ENCODE peak calls at places on chromosome 2, in six cellular contexts. W, I, L, S, J and U are unnamed samples.

GRCh38 chr2:120702751-120703150 is 32.9 kb upstream of the GLI2 start:
- DNase-seq in I (no peak), W (no peak), L (no peak), S (no peak), J (no peak), U (no peak)

GRCh38 chr2:45946023-45946422 is 294.5 kb downstream of the PRKCE start:
- DNase-seq in L (no peak), J (peak), I (peak), W (peak), S (no peak), U (no peak)

GRCh38 chr2:232320038-232320790 is 58.3 kb upstream of the ALPP start:
- DNase-seq in I (no peak), J (no peak), S (no peak), W (no peak), L (no peak), U (no peak)

GRCh38 chr2:216792222-216793001 is 67.5 kb downstream of the TNP1 start:
- DNase-seq in W (peak), L (no peak), S (no peak), I (peak), J (peak), U (no peak)

GRCh38 chr2:37020212-37020886 is 54.0 kb upstream of the STRN start:
- DNase-seq in J (no peak), L (no peak), W (no peak), I (peak), S (no peak), U (no peak)

GRCh38 chr2:199303814-199304213 is 153.9 kb downstream of the SATB2 start:
- DNase-seq in S (no peak), I (peak), J (peak), W (peak), L (no peak), U (no peak)

GRCh38 chr2:9212010-9212638 is 5.5 kb downstream of the ASAP2 start:
- DNase-seq in W (no peak), J (no peak), I (no peak), L (no peak), S (no peak), U (no peak)

GRCh38 chr2:219386532-219387280 is 1.0 kb downstream of the DNPEP start:
- DNase-seq in J (no peak), S (no peak), W (no peak), I (no peak), L (no peak), U (no peak)

GRCh38 chr2:101806123-101806522 is 108.6 kb downstream of the MAP4K4 start:
- DNase-seq in W (peak), I (peak), L (no peak), S (no peak), J (peak), U (peak)

GRCh38 chr2:238872628-238873400 is 24.9 kb downstream of the TWIST2 start:
- DNase-seq in W (no peak), I (no peak), L (no peak), J (no peak), S (no peak), U (no peak)

GRCh38 chr2:25491966-25492532 is 150.3 kb upstream of the DNMT3A start:
- DNase-seq in J (peak), S (no peak), L (no peak), W (no peak), I (peak), U (no peak)

GRCh38 chr2:180763249-180763989 is 217.0 kb upstream of the UBE2E3 start:
- DNase-seq in W (no peak), L (no peak), S (no peak), J (no peak), I (no peak), U (no peak)

GRCh38 chr2:217804786-217805678 is 197.8 kb downstream of the TNS1 start:
- DNase-seq in W (no peak), J (no peak), L (no peak), I (no peak), S (no peak), U (no peak)

GRCh38 chr2:128789221-128789620 is 470.6 kb upstream of the HS6ST1 start:
- DNase-seq in I (no peak), W (no peak), J (no peak), S (no peak), L (no peak), U (no peak)

GRCh38 chr2:12861344-12861942 is 144.7 kb downstream of the TRIB2 start:
- DNase-seq in J (peak), W (peak), S (no peak), I (peak), L (no peak), U (no peak)

GRCh38 chr2:37768491-37768925 is 97.1 kb upstream of the CDC42EP3 start:
- DNase-seq in J (peak), W (peak), S (no peak), I (peak), L (no peak), U (no peak)

GRCh38 chr2:23547725-23548124 is 162.7 kb downstream of the KLHL29 start:
- DNase-seq in L (no peak), W (no peak), J (no peak), I (no peak), S (no peak), U (no peak)

GRCh38 chr2:223930002-223930976 is 14.8 kb downstream of the WDFY1 start:
- DNase-seq in I (no peak), W (no peak), J (peak), S (no peak), L (no peak), U (no peak)

GRCh38 chr2:30267161-30267568 is 35.8 kb downstream of the LBH start:
- DNase-seq in W (no peak), S (no peak), J (no peak), L (peak), I (no peak), U (no peak)

GRCh38 chr2:47174731-47175361 is 19.7 kb upstream of the STPG4 start:
- DNase-seq in I (peak), S (no peak), J (peak), L (no peak), W (peak), U (peak)

GRCh38 chr2:29806461-29806860 is 114.9 kb downstream of the ALK start:
- DNase-seq in I (no peak), S (no peak), W (no peak), J (no peak), L (no peak), U (no peak)

GRCh38 chr2:38590053-38590452 is 12.7 kb downstream of the HNRNPLL start:
- DNase-seq in I (no peak), S (no peak), J (no peak), L (no peak), W (no peak), U (no peak)

GRCh38 chr2:236831698-236832097 is 254.0 kb upstream of the COPS8 start:
- DNase-seq in I (no peak), S (no peak), L (no peak), W (no peak), J (no peak), U (no peak)

GRCh38 chr2:10592652-10593051 is 97.1 kb downstream of the NOL10 start:
- DNase-seq in L (no peak), J (no peak), W (no peak), I (no peak), S (no peak), U (no peak)

GRCh38 chr2:171531291-171531690 is 9.0 kb downstream of the CYBRD1 start:
- DNase-seq in J (peak), S (no peak), I (peak), W (no peak), L (no peak), U (no peak)

GRCh38 chr2:24021122-24021998 is 11.5 kb downstream of the MFSD2B start:
- DNase-seq in L (peak), S (no peak), J (peak), I (no peak), W (peak), U (no peak)

GRCh38 chr2:58484629-58485028 is 243.5 kb upstream of the FANCL start:
- DNase-seq in I (no peak), W (no peak), L (no peak), S (no peak), J (no peak), U (no peak)

GRCh38 chr2:42999856-43000241 is 207.5 kb upstream of the HAAO start:
- DNase-seq in S (no peak), J (no peak), W (no peak), L (no peak), I (no peak), U (no peak)

GRCh38 chr2:215737496-215737895 is 275.9 kb downstream of the MREG start:
- DNase-seq in S (no peak), W (no peak), J (no peak), L (no peak), I (no peak), U (no peak)

GRCh38 chr2:213214209-213214608 is 62.8 kb upstream of the IKZF2 start:
- DNase-seq in W (no peak), J (no peak), S (no peak), I (no peak), L (no peak), U (no peak)

GRCh38 chr2:173806761-173807160 is 158.4 kb downstream of the SP3 start:
- DNase-seq in I (peak), S (no peak), J (peak), L (no peak), W (peak), U (no peak)

GRCh38 chr2:208568203-208568602 is 161.6 kb downstream of the PTH2R start:
- DNase-seq in S (no peak), W (no peak), I (no peak), J (no peak), L (no peak), U (no peak)